ENCODE peak calls at places on chromosome 10, in five cellular contexts. E is breast epithelium, O is heart left ventricle, N is spleen, X is IMR-90. K is an unnamed sample.

GRCh38 chr10:5512881-5513698 is 11.7 kb upstream of the CALML3 start:
- DNase-seq in E (peak; percentile 39), X (no peak), O (no peak), N (peak; percentile 33), K (peak; percentile 32)

GRCh38 chr10:103861501-103861900 is 6.1 kb upstream of the SH3PXD2A start:
- DNase-seq in X (peak; percentile 84), N (no peak), E (no peak), O (no peak), K (no peak)

GRCh38 chr10:108358912-108359311 is 1194.4 kb upstream of the SORCS1 start:
- DNase-seq in N (no peak), O (no peak), X (peak; percentile 82), E (no peak), K (no peak)

GRCh38 chr10:63977329-63977923 is 456.2 kb downstream of the REEP3 start:
- DNase-seq in E (no peak), X (peak; percentile 13), O (no peak), N (no peak), K (no peak)

GRCh38 chr10:133474027-133474426 is 20.3 kb downstream of the SCART1 start:
- DNase-seq in O (no peak), N (no peak), E (no peak), X (no peak), K (no peak)

GRCh38 chr10:122980209-122981065 is at the start of gene PSTK:
- DNase-seq in O (peak; percentile 96), X (peak; percentile 92), N (peak; percentile 97), E (peak; percentile 89), K (peak; percentile 51)

GRCh38 chr10:124722812-124723783 is 21.1 kb downstream of the FAM53B start:
- DNase-seq in O (peak; percentile 81), N (peak; percentile 83), E (no peak), X (no peak), K (no peak)

GRCh38 chr10:22630229-22631174 is 83.9 kb downstream of the PIP4K2A start:
- DNase-seq in N (no peak), E (no peak), O (no peak), X (peak; percentile 67), K (no peak)

GRCh38 chr10:72087392-72087968 is 871 bp downstream of the SPOCK2 start:
- DNase-seq in O (no peak), N (peak; percentile 93), X (no peak), E (no peak), K (no peak)

GRCh38 chr10:24872049-24872789 is 80.2 kb downstream of the PRTFDC1 start:
- DNase-seq in X (no peak), O (no peak), N (no peak), E (no peak), K (no peak)

GRCh38 chr10:130999376-131000202 is 311.9 kb downstream of the TCERG1L start:
- DNase-seq in O (no peak), E (no peak), N (peak; percentile 38), X (no peak), K (no peak)

GRCh38 chr10:131930586-131931330 is 29.9 kb downstream of the PPP2R2D start:
- DNase-seq in N (peak; percentile 45), O (no peak), X (no peak), E (no peak), K (no peak)

GRCh38 chr10:131748831-131749766 is 151.7 kb upstream of the PPP2R2D start:
- DNase-seq in N (no peak), E (no peak), X (no peak), O (no peak), K (no peak)

GRCh38 chr10:114631678-114632417 is 26.2 kb downstream of the ABLIM1 start:
- DNase-seq in X (no peak), O (peak; percentile 67), N (peak; percentile 78), E (no peak), K (no peak)

GRCh38 chr10:48459270-48460147 is 145.4 kb downstream of the ARHGAP22 start:
- DNase-seq in X (no peak), O (no peak), N (peak; percentile 71), E (peak; percentile 47), K (no peak)

GRCh38 chr10:124671486-124672075 is 72.6 kb downstream of the FAM53B start:
- DNase-seq in O (peak; percentile 81), E (no peak), X (no peak), N (peak; percentile 65), K (no peak)

GRCh38 chr10:71094712-71095390 is 117.5 kb upstream of the UNC5B start:
- DNase-seq in O (no peak), N (no peak), X (no peak), E (no peak), K (no peak)

GRCh38 chr10:102615361-102615760 is 28.9 kb upstream of the TRIM8 start:
- DNase-seq in N (no peak), O (no peak), E (no peak), X (no peak), K (peak; percentile 41)
- TF ChIP-seq CTCF in N (no peak), O (no peak), E (no peak), X (peak; percentile 34), K (peak; percentile 35)

GRCh38 chr10:33290286-33291052 is 44.0 kb downstream of the NRP1 start:
- DNase-seq in E (no peak), X (no peak), O (no peak), N (no peak), K (no peak)
- TF ChIP-seq CTCF in E (no peak), X (peak; percentile 17), O (no peak), N (no peak), K (peak; percentile 15)

GRCh38 chr10:113517893-113518240 is 35.0 kb upstream of the HABP2 start:
- DNase-seq in N (no peak), O (no peak), E (no peak), X (no peak), K (no peak)

GRCh38 chr10:113520606-113521481 is 32.0 kb upstream of the HABP2 start:
- DNase-seq in N (no peak), X (peak; percentile 70), O (peak; percentile 69), E (peak; percentile 60), K (no peak)

GRCh38 chr10:113518415-113518814 is 34.4 kb upstream of the HABP2 start:
- DNase-seq in X (no peak), E (no peak), O (no peak), N (no peak), K (no peak)

GRCh38 chr10:113518816-113519591 is 33.8 kb upstream of the HABP2 start:
- DNase-seq in O (no peak), E (no peak), X (no peak), N (no peak), K (no peak)

GRCh38 chr10:113519616-113520015 is 33.2 kb upstream of the HABP2 start:
- DNase-seq in N (no peak), X (no peak), E (no peak), O (no peak), K (no peak)
- TF ChIP-seq CTCF in N (no peak), X (no peak), E (no peak), O (no peak), K (no peak)

DNA sequence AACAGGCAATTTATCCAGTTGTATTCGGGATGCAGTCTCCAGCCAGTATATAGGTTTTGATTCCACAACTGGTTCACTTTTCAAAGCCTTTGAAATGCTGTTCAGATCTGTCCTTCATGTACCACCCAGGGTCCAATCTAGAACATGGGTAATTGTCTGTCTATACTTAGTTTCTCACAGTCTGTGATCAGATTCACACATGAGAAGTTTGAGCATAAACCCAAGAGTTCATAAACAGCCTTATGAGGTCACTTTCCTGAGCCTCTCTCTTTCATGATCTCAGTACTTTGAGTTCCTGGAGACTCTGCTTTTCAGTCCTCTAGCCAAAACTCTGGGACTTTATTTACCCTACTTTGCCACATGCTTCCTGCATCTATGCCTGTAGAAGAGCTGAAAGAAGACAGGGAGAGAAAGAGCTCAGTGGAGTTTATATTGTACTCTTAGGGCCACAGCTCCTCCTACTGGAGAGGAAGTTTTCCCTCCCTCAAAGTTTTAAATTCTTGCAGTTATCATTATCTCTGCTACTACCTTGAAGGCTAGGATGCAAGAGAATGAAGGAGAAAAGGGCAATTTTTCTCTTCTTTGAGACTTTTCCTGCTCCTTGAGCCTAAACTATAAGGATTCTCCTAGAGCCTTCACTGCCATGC is 172.0 kb downstream of the ZEB1 start:
- DNase-seq in E (no peak), O (no peak), N (no peak), X (peak; percentile 52), K (no peak)
- TF ChIP-seq CTCF in E (no peak), O (peak; percentile 43), N (peak; percentile 28), X (peak; percentile 62), K (peak; percentile 24)

K was measured in D721Med.